ENCODE peak calls at places on chromosome 2, in five cellular contexts. U, D, Q, W and T are unnamed samples.

GRCh38 chr2:10160226-10160955 is 37.9 kb downstream of the RRM2 start:
- DNase-seq in D (no peak), U (no peak), W (no peak), Q (no peak), T (no peak)

GRCh38 chr2:197866449-197866848 is 62.1 kb downstream of the PLCL1 start:
- DNase-seq in W (no peak), D (no peak), Q (no peak), U (no peak), T (no peak)

GRCh38 chr2:58594762-58595161 is 353.6 kb upstream of the FANCL start:
- DNase-seq in Q (no peak), W (no peak), D (no peak), U (no peak), T (no peak)

GRCh38 chr2:96102596-96103387 is 13.6 kb downstream of the ADRA2B start:
- DNase-seq in Q (peak; percentile 17), W (no peak), D (no peak), U (no peak), T (no peak)

GRCh38 chr2:205524656-205525055 is 157.6 kb upstream of the NRP2 start:
- DNase-seq in U (no peak), Q (no peak), W (no peak), D (no peak), T (no peak)

GRCh38 chr2:97713296-97714083 is at the start of gene ZAP70:
- DNase-seq in U (no peak), Q (no peak), W (peak; percentile 43), D (no peak), T (no peak)

GRCh38 chr2:27729198-27729597 is 42.3 kb upstream of the MRPL33 start:
- DNase-seq in U (no peak), Q (no peak), D (no peak), W (no peak), T (no peak)

GRCh38 chr2:24343225-24343882 is 17.0 kb downstream of the ITSN2 start:
- DNase-seq in U (no peak), W (no peak), D (no peak), Q (no peak), T (no peak)

GRCh38 chr2:26324903-26325302 is 21.0 kb upstream of the SELENOI start:
- DNase-seq in U (no peak), Q (no peak), W (no peak), D (no peak), T (no peak)

GRCh38 chr2:236938126-236938525 is 147.6 kb upstream of the COPS8 start:
- DNase-seq in Q (peak; percentile 32), D (no peak), W (no peak), U (no peak), T (no peak)

GRCh38 chr2:151260492-151261239 is 997 bp downstream of the RBM43 start:
- DNase-seq in Q (no peak), D (peak; percentile 43), W (no peak), U (peak; percentile 42), T (no peak)

GRCh38 chr2:223692227-223692947 is 90.2 kb upstream of the SCG2 start:
- DNase-seq in W (no peak), U (no peak), Q (no peak), D (peak; percentile 67), T (peak; percentile 65)

GRCh38 chr2:207716061-207716460 is 4.6 kb downstream of the CCNYL1 start:
- DNase-seq in U (no peak), D (no peak), W (no peak), Q (no peak), T (no peak)

GRCh38 chr2:166238176-166238575 is 110.4 kb upstream of the SCN1A start:
- DNase-seq in W (no peak), D (peak; percentile 20), U (no peak), Q (no peak), T (no peak)

GRCh38 chr2:191797937-191798873 is 48.7 kb downstream of the CAVIN2 start:
- DNase-seq in W (no peak), Q (no peak), D (no peak), U (peak; percentile 76), T (no peak)

GRCh38 chr2:180573951-180574350 is 406.5 kb upstream of the UBE2E3 start:
- DNase-seq in W (no peak), U (no peak), Q (no peak), D (peak; percentile 37), T (no peak)

GRCh38 chr2:128820427-128820826 is 501.8 kb upstream of the HS6ST1 start:
- DNase-seq in W (no peak), D (no peak), U (no peak), Q (no peak), T (no peak)

GRCh38 chr2:200408428-200409311 is 101.2 kb downstream of the KCTD18 start:
- DNase-seq in W (no peak), U (no peak), D (peak; percentile 97), Q (no peak), T (peak; percentile 90)

GRCh38 chr2:144403940-144404339 is 116.0 kb downstream of the ZEB2 start:
- DNase-seq in D (no peak), Q (peak; percentile 78), W (no peak), U (no peak), T (no peak)

GRCh38 chr2:15984367-15985255 is 44.3 kb downstream of the MYCN start:
- DNase-seq in U (peak; percentile 43), Q (peak; percentile 55), W (no peak), D (no peak), T (no peak)

GRCh38 chr2:75465317-75465998 is 95.3 kb downstream of the EVA1A start:
- DNase-seq in Q (no peak), W (no peak), U (peak; percentile 4), D (peak; percentile 55), T (peak; percentile 25)

GRCh38 chr2:223855426-223855825 is 18.0 kb upstream of the AP1S3 start:
- DNase-seq in Q (no peak), W (no peak), D (peak; percentile 87), U (no peak), T (peak; percentile 62)

GRCh38 chr2:105929506-105929905 is 184.8 kb downstream of the NCK2 start:
- DNase-seq in W (peak; percentile 4), U (peak; percentile 16), Q (no peak), D (no peak), T (no peak)

GRCh38 chr2:105853354-105854088 is 108.8 kb downstream of the NCK2 start:
- DNase-seq in U (no peak), W (no peak), D (no peak), Q (no peak), T (no peak)

GRCh38 chr2:176104338-176105077 is 2.6 kb upstream of the HOXD11 start:
- DNase-seq in W (no peak), Q (no peak), D (no peak), U (no peak), T (no peak)

GRCh38 chr2:189408294-189408693 is 33.0 kb upstream of the WDR75 start:
- DNase-seq in D (peak; percentile 18), Q (no peak), U (no peak), W (no peak), T (no peak)

GRCh38 chr2:121603185-121603584 is 46.1 kb downstream of the CLASP1 start:
- DNase-seq in Q (no peak), D (no peak), U (no peak), W (no peak), T (no peak)

GRCh38 chr2:60336442-60337141 is 216.9 kb downstream of the BCL11A start:
- DNase-seq in Q (no peak), U (no peak), D (no peak), W (no peak), T (no peak)